ENCODE peak calls at places on chromosomes 2 and 18, in four cellular contexts. H is cardiac fibroblast, B is coronary artery, G is body of pancreas. U is an unnamed sample.

GRCh38 chr2:207130958-207131521 is 34.7 kb downstream of the KLF7 start:
- DNase-seq in B (no peak), G (no peak), H (no peak), U (no peak)

GRCh38 chr18:7273301-7273911 is 42.5 kb downstream of the LRRC30 start:
- DNase-seq in G (peak; percentile 41), B (peak; percentile 87), H (peak; percentile 91), U (peak; percentile 76)

GRCh38 chr2:199381531-199381930 is 76.2 kb downstream of the SATB2 start:
- DNase-seq in H (no peak), B (no peak), G (no peak), U (no peak)

GRCh38 chr18:36633961-36634412 is 194.8 kb downstream of the TPGS2 start:
- DNase-seq in G (no peak), H (no peak), B (no peak), U (peak; percentile 14)

GRCh38 chr2:69774984-69775982 is 33.3 kb downstream of the ANXA4 start:
- DNase-seq in B (no peak), H (no peak), G (no peak), U (peak; percentile 51)

GRCh38 chr2:75801234-75801982 is 90.7 kb upstream of the GCFC2 start:
- DNase-seq in G (no peak), B (no peak), H (no peak), U (no peak)

GRCh38 chr2:47265751-47266231 is 110.7 kb upstream of the STPG4 start:
- DNase-seq in G (no peak), H (no peak), B (no peak), U (no peak)

GRCh38 chr2:70702711-70703395 is 65.1 kb downstream of the ADD2 start:
- DNase-seq in G (no peak), B (peak; percentile 12), H (no peak), U (no peak)

GRCh38 chr2:24517247-24517646 is 26.2 kb downstream of the NCOA1 start:
- DNase-seq in B (no peak), G (peak; percentile 25), H (no peak), U (no peak)

DNA sequence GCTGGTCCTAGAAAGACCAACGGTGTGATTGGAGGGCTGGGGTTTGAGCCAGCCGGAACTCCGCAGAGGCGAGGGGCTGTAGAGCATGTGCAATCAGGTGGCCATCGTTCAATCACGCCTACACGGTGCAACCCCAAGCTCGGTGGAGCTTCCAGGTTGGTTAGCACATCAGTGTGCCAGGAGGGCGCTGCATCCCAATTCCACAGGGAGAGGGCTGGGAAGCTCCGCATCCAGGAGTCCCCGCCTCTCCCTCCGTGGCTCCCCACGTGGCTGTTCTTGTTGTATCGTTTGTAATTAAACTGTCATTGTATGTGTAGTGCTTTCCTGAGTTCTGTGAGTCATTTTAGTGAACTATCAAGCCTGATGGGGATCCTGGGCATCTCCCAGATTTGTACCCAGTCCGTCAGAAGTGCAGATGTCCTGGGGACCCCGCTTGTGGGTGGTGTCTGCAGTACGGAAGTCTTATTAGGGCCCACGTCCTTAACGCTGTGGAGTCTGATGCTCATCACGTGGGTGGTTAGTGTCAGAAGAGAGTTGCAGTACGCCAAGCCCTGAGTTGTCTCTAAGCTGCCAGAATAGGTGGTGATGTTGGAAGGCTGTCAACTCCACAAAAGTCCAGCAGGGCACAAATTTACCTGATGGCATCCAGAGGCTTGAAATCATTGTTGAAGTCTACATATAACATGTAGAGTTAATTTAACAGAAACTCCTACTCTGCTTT is 20.6 kb upstream of the AMMECR1L start:
- DNase-seq in G (no peak), B (no peak), H (no peak), U (no peak)
- TF ChIP-seq CTCF in G (no peak), B (no peak), H (no peak), U (no peak)

GRCh38 chr2:222701709-222702108 is 30.3 kb downstream of the MOGAT1 start:
- DNase-seq in G (no peak), H (no peak), B (no peak), U (no peak)
- H3K4me3 ChIP-seq in G (no peak overlapping the region), H (no peak overlapping the region), B (no peak overlapping the region), U (no peak overlapping the region)

GRCh38 chr2:1716441-1716840 is 27.9 kb downstream of the PXDN start:
- DNase-seq in G (no peak), B (no peak), H (no peak), U (no peak)
- TF ChIP-seq CTCF in G (no peak), B (no peak), H (no peak), U (no peak)

GRCh38 chr18:49368161-49368875 is 92.1 kb downstream of the DYM start:
- DNase-seq in B (no peak), H (no peak), G (peak; percentile 79), U (no peak)
- H3K4me3 ChIP-seq in B (no peak overlapping the region), H (no peak overlapping the region), G (no peak overlapping the region), U (no peak overlapping the region)

GRCh38 chr2:202108345-202108744 is 35.3 kb downstream of the KIAA2012 start:
- DNase-seq in G (no peak), H (no peak), B (no peak), U (no peak)

GRCh38 chr2:202109139-202109736 is 36.2 kb downstream of the KIAA2012 start:
- DNase-seq in H (no peak), G (no peak), B (no peak), U (no peak)

GRCh38 chr2:202112041-202112440 is 39.0 kb downstream of the KIAA2012 start:
- DNase-seq in G (no peak), B (no peak), H (no peak), U (no peak)

GRCh38 chr2:202113571-202114142 is 40.6 kb downstream of the KIAA2012 start:
- DNase-seq in B (no peak), G (no peak), H (no peak), U (peak; percentile 45)

GRCh38 chr2:202109737-202110184 is 36.7 kb downstream of the KIAA2012 start:
- DNase-seq in B (no peak), H (peak; percentile 69), G (peak; percentile 19), U (peak; percentile 69)
- TF ChIP-seq CTCF in B (no peak), H (no peak), G (no peak), U (no peak)

GRCh38 chr2:239420077-239420476 is 19.3 kb upstream of the HDAC4 start:
- DNase-seq in G (no peak), B (no peak), H (no peak), U (no peak)
- H3K4me3 ChIP-seq in G (no peak overlapping the region), B (no peak overlapping the region), H (no peak overlapping the region), U (no peak overlapping the region)

DNA sequence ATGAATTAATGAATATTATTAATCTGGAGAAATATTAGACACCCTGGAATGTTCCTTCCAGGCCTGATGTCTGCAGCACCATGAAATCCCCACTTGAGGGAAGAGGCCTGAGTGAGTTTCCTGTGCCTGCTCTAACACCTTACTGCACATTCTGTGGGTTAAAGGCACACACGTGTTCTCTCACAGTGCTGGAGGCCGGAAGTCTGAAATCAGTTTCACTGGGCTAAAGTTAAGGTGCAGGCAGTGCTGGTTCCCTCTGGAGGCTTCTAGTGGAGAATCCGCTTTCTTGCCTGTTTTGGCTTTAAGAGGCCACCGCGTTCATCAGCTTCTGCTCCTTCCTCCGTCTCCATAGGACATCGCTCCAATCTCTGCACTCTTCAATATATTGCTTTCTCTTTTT is 48.7 kb downstream of the ACKR3 start:
- DNase-seq in G (no peak), B (no peak), H (no peak), U (no peak)
- TF ChIP-seq CTCF in G (no peak), B (no peak), H (no peak), U (no peak)

U was measured in astrocyte of the spinal cord.